ENCODE peak calls at places on chromosomes 4 and X, in four cellular contexts. E is H9, Q is mesendoderm, F is H1. J is an unnamed sample. For H3K4me1, the result is how much of the 10 kb centered on the place peaks cover.

GRCh38 chr4:6546091-6546490 is 28.9 kb upstream of the MAN2B2 start:
- DNase-seq in F (no peak), Q (no peak), E (no peak), J (no peak)

GRCh38 chrX:9587551-9588096 is 122.8 kb downstream of the TBL1X start:
- DNase-seq in E (no peak), Q (no peak), F (no peak), J (no peak)

GRCh38 chr4:9904976-9905587 is 116.2 kb downstream of the SLC2A9 start:
- DNase-seq in F (no peak), E (no peak), Q (no peak), J (peak)

GRCh38 chr4:6523251-6523650 is 50.8 kb upstream of the PPP2R2C start:
- DNase-seq in E (no peak), Q (no peak), F (no peak), J (peak)

GRCh38 chrX:133005038-133005437 is 46.6 kb upstream of the HS6ST2 start:
- DNase-seq in Q (peak), E (no peak), F (no peak), J (peak)

GRCh38 chr4:88517825-88518224 is 5.8 kb downstream of the PYURF start:
- DNase-seq in E (no peak), F (no peak), Q (no peak), J (no peak)

GRCh38 chr4:7124643-7125442 is 57.0 kb upstream of the GRPEL1 start:
- DNase-seq in F (no peak), E (peak), Q (peak), J (peak)

GRCh38 chr4:101597204-101597603 is 193.3 kb upstream of the BANK1 start:
- DNase-seq in E (no peak), F (no peak), Q (peak), J (no peak)

GRCh38 chr4:74316397-74316796 is 8.1 kb downstream of the EPGN start:
- DNase-seq in E (no peak), Q (peak), F (no peak), J (no peak)

GRCh38 chrX:25067271-25068172 is 51.8 kb upstream of the ARX start:
- DNase-seq in Q (no peak), F (no peak), E (no peak), J (no peak)

GRCh38 chrX:119041175-119041574 is 31.6 kb upstream of the CT47C1 start:
- DNase-seq in F (no peak), E (no peak), Q (peak), J (peak)

GRCh38 chrX:45849261-45849660 is 648.6 kb upstream of the DIPK2B start:
- DNase-seq in F (no peak), Q (peak), E (no peak), J (peak)

GRCh38 chr4:101987623-101988243 is 197.2 kb downstream of the BANK1 start:
- DNase-seq in E (no peak), F (no peak), Q (no peak), J (no peak)

GRCh38 chr4:15002659-15003440 is 569 bp downstream of the CPEB2 start:
- DNase-seq in F (no peak), E (peak), Q (peak), J (peak)

GRCh38 chr4:123284166-123284565 is 112.4 kb upstream of the SPRY1 start:
- DNase-seq in Q (no peak), E (no peak), F (no peak), J (no peak)

GRCh38 chrX:94400488-94400887 is 726.5 kb downstream of the FAM133A start:
- DNase-seq in E (peak), F (peak), Q (peak), J (no peak)

GRCh38 chr4:42293967-42294822 is 103.1 kb upstream of the SHISA3 start:
- DNase-seq in Q (no peak), F (no peak), E (no peak), J (no peak)

GRCh38 chrX:74923942-74924448 is 1.3 kb downstream of the NEXMIF start:
- DNase-seq in E (no peak), Q (peak), F (no peak), J (no peak)

GRCh38 chr4:1948232-1948631 is 60.5 kb downstream of the NELFA start:
- DNase-seq in Q (no peak), E (no peak), F (no peak), J (no peak)

GRCh38 chrX:108131471-108131870 is 39.9 kb downstream of the ATG4A start:
- DNase-seq in F (no peak), E (no peak), Q (peak), J (peak)

GRCh38 chr4:41111796-41112195 is 102.5 kb downstream of the APBB2 start:
- DNase-seq in F (no peak), E (no peak), Q (no peak), J (no peak)

GRCh38 chr4:8115203-8115520 is 43.5 kb downstream of the ABLIM2 start:
- DNase-seq in E (no peak), Q (no peak), F (no peak), J (no peak)

GRCh38 chrX:16465081-16465876 is 184.7 kb upstream of the S100G start:
- DNase-seq in Q (peak), F (no peak), E (no peak), J (peak)

GRCh38 chr4:75727073-75727472 is 2.7 kb downstream of the USO1 start:
- DNase-seq in F (no peak), Q (no peak), E (no peak), J (peak)
- H3K4me1 ChIP-seq in F (under half), Q (under half), E (under half), J (under half)

GRCh38 chr4:172897046-172897445 is 271.6 kb upstream of the GALNT7 start:
- DNase-seq in F (no peak), E (no peak), Q (peak), J (no peak)
- H4K5ac ChIP-seq in F (no peak), E (no peak), Q (no peak), J (no peak)

GRCh38 chr4:49000806-49001205 is 14.7 kb downstream of the CWH43 start:
- DNase-seq in F (no peak), Q (no peak), E (no peak), J (no peak)
- H3K56ac ChIP-seq in F (no peak), Q (no peak), E (no peak), J (no peak)

DNA sequence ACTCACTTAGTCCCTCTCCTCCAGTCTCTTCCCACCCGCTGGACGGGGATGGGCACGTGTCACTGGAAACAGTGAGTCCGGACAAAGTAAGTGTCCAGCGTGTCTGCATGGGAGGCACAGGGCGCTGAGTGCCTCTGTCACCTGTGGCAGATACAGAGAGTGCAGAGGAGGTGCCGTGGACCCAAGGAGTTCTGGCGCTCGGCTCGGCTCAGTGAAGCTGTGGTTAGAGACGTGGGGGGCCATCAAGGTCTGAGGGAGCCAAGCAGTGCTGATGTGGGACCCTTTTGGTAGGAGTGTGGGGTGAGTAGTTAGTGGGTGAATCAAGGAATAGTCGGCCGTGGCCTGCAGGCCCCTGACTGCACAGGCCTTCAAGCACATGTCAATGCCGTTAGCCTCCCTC is 40.1 kb upstream of the MSANTD1 start:
- DNase-seq in E (no peak), Q (no peak), F (no peak), J (no peak)
- H3K4me1 ChIP-seq in E (under half), Q (under half), F (under half), J (under half)

DNA sequence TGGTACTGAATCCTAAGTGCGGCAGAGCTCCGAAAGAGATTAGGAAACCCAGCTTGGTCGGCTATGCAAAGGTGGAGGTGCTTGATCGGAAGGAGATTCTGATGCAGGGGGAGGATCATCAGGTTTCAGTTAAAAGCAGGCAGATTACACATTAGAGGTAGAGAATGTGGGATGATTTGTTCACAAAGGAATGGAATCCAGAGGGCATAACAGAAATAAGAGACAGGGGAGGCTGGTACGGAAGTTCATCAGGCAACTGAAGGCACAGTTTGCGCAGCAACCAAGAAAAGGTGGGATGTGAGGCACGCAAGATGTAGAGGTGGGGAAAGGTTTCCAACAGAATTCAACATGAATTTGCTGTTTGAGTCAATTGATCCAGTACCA is 432 bp upstream of the ZNF330 start:
- DNase-seq in Q (peak), E (peak), F (no peak), J (no peak)
- H4K5ac ChIP-seq in Q (peak), E (no peak), F (no peak), J (peak)

GRCh38 chrX:110248582-110248981 is 69.3 kb downstream of the AMMECR1 start:
- DNase-seq in Q (no peak), F (no peak), E (no peak), J (no peak)
- H3K56ac ChIP-seq in Q (no peak), F (no peak), E (no peak), J (no peak)

GRCh38 chr4:25815586-25815985 is 47.2 kb downstream of the SEL1L3 start:
- DNase-seq in F (no peak), Q (no peak), E (no peak), J (no peak)

GRCh38 chr4:25816591-25817058 is 46.2 kb downstream of the SEL1L3 start:
- DNase-seq in Q (peak), F (no peak), E (no peak), J (no peak)

GRCh38 chr4:25813705-25814104 is 49.1 kb downstream of the SEL1L3 start:
- DNase-seq in F (no peak), Q (peak), E (no peak), J (peak)

GRCh38 chr4:25814323-25814722 is 48.5 kb downstream of the SEL1L3 start:
- DNase-seq in E (no peak), F (no peak), Q (no peak), J (peak)

GRCh38 chr4:25814737-25815136 is 48.1 kb downstream of the SEL1L3 start:
- DNase-seq in Q (no peak), F (no peak), E (no peak), J (no peak)
- H3K4me1 ChIP-seq in Q (under half), F (under half), E (under half), J (under half)